ENCODE peak calls at places on chromosome 11, in five cellular contexts. P is breast epithelium, L is uterus, C is vagina, F is hepatocyte. S is an unnamed sample.

GRCh38 chr11:78350646-78351165 is 66.9 kb downstream of the GAB2 start:
- DNase-seq in P (no peak), L (no peak), C (no peak), F (no peak), S (no peak)

GRCh38 chr11:73496134-73496533 is 101.8 kb downstream of the FAM168A start:
- DNase-seq in P (no peak), L (no peak), C (no peak), F (no peak), S (no peak)

GRCh38 chr11:83990160-83990733 is 704.1 kb upstream of the CCDC90B start:
- DNase-seq in P (no peak), L (no peak), C (no peak), F (peak; percentile 6), S (no peak)

GRCh38 chr11:128171496-128171895 is 415.9 kb downstream of the ETS1 start:
- DNase-seq in P (no peak), L (no peak), C (no peak), F (no peak), S (peak; percentile 91)

GRCh38 chr11:72752088-72752914 is at the start of gene ARAP1:
- DNase-seq in P (peak; percentile 65), L (peak; percentile 71), C (no peak), F (peak; percentile 90), S (peak; percentile 68)

GRCh38 chr11:110481523-110481922 is 51.8 kb downstream of the FDX1 start:
- DNase-seq in P (no peak), L (no peak), C (no peak), F (no peak), S (no peak)

GRCh38 chr11:66885469-66886316 is 28.8 kb downstream of the LRFN4 start:
- DNase-seq in P (no peak), L (no peak), C (no peak), F (no peak), S (no peak)

GRCh38 chr11:75319035-75319877 is 32.2 kb downstream of the ARRB1 start:
- DNase-seq in P (no peak), L (no peak), C (no peak), F (no peak), S (no peak)

GRCh38 chr11:44556735-44557409 is 8.6 kb upstream of the CD82 start:
- DNase-seq in P (no peak), L (peak; percentile 72), C (no peak), F (peak; percentile 69), S (peak; percentile 41)

GRCh38 chr11:2752204-2752772 is 52.5 kb upstream of the KCNQ1OT1 start:
- DNase-seq in P (peak; percentile 30), L (no peak), C (no peak), F (no peak), S (peak; percentile 17)

GRCh38 chr11:59219836-59220235 is 7.1 kb upstream of the MPEG1 start:
- DNase-seq in P (no peak), L (no peak), C (no peak), F (no peak), S (no peak)

GRCh38 chr11:128232588-128232987 is 354.8 kb downstream of the ETS1 start:
- DNase-seq in P (no peak), L (no peak), C (no peak), F (no peak), S (no peak)

GRCh38 chr11:17936790-17937189 is 76.1 kb downstream of the SERGEF start:
- DNase-seq in P (no peak), L (no peak), C (no peak), F (no peak), S (no peak)

GRCh38 chr11:11173316-11174025 is 179.6 kb downstream of the CSNK2A3 start:
- DNase-seq in P (no peak), L (no peak), C (peak; percentile 71), F (no peak), S (peak; percentile 73)

GRCh38 chr11:44944181-44944852 is 6.4 kb downstream of the TP53I11 start:
- DNase-seq in P (no peak), L (no peak), C (no peak), F (no peak), S (no peak)

GRCh38 chr11:119779195-119780071 is 50.4 kb upstream of the NECTIN1 start:
- DNase-seq in P (no peak), L (no peak), C (no peak), F (no peak), S (no peak)

GRCh38 chr11:119776031-119776636 is 47.1 kb upstream of the NECTIN1 start:
- DNase-seq in P (no peak), L (no peak), C (no peak), F (no peak), S (no peak)

GRCh38 chr11:119780264-119780953 is 51.4 kb upstream of the NECTIN1 start:
- DNase-seq in P (no peak), L (peak; percentile 46), C (no peak), F (no peak), S (no peak)

GRCh38 chr11:119778391-119779194 is 49.6 kb upstream of the NECTIN1 start:
- DNase-seq in P (no peak), L (no peak), C (no peak), F (no peak), S (no peak)

DNA sequence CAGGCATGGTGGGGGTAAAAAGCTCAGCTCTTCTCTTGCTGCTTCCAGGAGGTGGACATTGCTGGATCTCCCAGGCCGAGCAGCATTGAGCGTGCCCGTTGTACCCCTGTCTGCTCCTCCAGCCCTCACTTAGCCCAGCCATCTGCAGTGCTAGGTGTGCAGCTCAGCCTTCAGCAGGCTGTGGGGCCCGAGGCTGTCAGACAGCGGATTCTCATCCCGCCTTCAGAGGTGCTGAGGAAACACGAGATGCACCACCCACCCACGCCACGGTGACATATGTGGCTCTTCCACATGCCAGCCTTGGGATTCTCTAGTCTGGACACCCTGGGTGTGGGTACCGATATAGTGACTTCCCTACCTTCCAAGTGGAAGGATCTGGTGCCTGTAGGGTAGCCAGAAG is 48.9 kb upstream of the NECTIN1 start:
- DNase-seq in P (no peak), L (no peak), C (no peak), F (no peak), S (no peak)
- H3K27me3 ChIP-seq in P (no peaks in the 10 kb centered on the region), L (no peaks in the 10 kb centered on the region), C (no peaks in the 10 kb centered on the region), F (peaks cover 4% of the 10 kb centered on the region), S (peaks cover 4% of the 10 kb centered on the region)

GRCh38 chr11:65225284-65226102 is 36.3 kb upstream of the POLA2 start:
- DNase-seq in P (peak; percentile 66), L (peak; percentile 71), C (no peak), F (peak; percentile 78), S (peak; percentile 69)
- H3K4me3 ChIP-seq in P (peak overlapping the region; percentile 66), L (peak overlapping the region; percentile 39), C (peak overlapping the region; percentile 50), F (no peak overlapping the region), S (peak overlapping the region; percentile 37)

GRCh38 chr11:95585752-95586077 is 203.9 kb downstream of the FAM76B start:
- DNase-seq in P (no peak), L (no peak), C (no peak), F (no peak), S (no peak)

GRCh38 chr11:95584180-95584579 is 205.4 kb downstream of the FAM76B start:
- DNase-seq in P (no peak), L (no peak), C (no peak), F (no peak), S (peak; percentile 79)

GRCh38 chr11:95586155-95586554 is 203.4 kb downstream of the FAM76B start:
- DNase-seq in P (no peak), L (no peak), C (no peak), F (no peak), S (no peak)

GRCh38 chr11:95585071-95585751 is 204.4 kb downstream of the FAM76B start:
- DNase-seq in P (no peak), L (no peak), C (no peak), F (no peak), S (peak; percentile 71)

DNA sequence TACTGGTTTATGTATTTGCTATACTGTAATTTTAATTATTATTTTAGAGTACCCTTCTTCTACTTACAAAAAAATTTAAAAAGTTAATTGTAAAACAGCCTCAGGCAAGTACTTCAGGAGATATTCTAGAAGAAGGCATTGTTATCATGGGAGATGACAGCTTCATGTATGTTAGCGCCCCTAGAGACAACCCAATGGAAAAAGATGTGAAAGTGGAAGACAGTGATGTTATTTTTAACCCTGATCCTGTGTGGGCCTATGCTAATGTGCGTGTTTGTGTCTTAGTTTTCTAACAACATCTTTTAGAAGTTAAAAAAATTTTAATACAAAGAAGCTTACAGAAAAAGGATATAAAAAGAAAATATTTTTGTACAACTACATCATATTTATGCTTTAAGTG is 205.0 kb downstream of the FAM76B start:
- DNase-seq in P (no peak), L (no peak), C (no peak), F (no peak), S (no peak)
- TF ChIP-seq CTCF in P (no peak), L (no peak), C (no peak), F (no peak), S (no peak)

GRCh38 chr11:64514596-64514995 is 76.4 kb upstream of the SLC22A12 start:
- DNase-seq in P (no peak), L (no peak), C (no peak), F (no peak), S (no peak)
- H3K27me3 ChIP-seq in P (no peaks in the 10 kb centered on the region), L (no peaks in the 10 kb centered on the region), C (no peaks in the 10 kb centered on the region), F (peaks cover 9% of the 10 kb centered on the region), S (peaks cover 4% of the 10 kb centered on the region)

DNA sequence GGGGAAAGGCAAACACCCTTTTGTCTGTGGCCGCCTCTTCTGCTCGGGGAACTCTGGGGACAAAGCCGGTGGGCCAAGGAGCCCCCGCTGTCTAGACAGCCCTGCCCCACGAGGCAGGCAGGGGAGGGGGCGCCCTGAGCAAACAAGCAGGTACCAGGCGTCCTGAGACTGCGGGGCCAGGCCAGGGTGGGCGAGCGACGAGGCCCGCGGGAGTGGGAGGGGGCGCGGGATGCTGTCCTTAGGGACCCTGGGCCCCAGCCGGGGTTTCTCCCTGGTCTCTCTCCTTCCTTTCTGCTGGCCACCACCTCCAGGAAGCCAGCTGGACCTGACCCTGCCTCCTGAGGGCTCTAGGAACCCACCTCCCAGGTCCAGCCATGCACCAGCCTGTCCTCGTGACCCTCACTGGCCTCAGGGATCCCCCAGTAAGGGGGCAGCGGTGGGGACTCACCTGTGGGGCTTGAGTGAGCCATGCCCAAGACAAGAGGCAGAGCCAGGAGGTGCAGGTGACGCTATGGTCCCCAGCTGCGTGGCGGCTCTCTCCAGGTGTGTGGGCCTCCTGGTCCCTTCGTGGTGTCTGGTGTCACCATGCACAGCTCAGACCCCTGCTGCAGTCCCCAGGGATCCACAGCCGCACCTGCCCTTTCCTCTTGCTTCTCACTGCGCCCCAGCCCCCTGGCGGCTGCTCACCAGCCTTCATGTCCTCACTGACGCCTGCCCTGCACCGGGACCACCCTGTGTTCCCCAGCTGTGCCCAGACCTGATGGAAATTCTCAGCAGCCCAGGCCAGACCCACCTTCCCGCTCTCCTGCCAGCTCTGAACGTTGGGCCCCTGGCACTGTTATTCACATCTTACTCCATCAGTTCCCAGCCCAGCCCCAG is 26.5 kb upstream of the MUC5AC start:
- DNase-seq in P (peak; percentile 42), L (no peak), C (no peak), F (no peak), S (no peak)
- H3K4me3 ChIP-seq in P (no peak overlapping the region), L (no peak overlapping the region), C (no peak overlapping the region), F (no peak overlapping the region), S (no peak overlapping the region)

DNA sequence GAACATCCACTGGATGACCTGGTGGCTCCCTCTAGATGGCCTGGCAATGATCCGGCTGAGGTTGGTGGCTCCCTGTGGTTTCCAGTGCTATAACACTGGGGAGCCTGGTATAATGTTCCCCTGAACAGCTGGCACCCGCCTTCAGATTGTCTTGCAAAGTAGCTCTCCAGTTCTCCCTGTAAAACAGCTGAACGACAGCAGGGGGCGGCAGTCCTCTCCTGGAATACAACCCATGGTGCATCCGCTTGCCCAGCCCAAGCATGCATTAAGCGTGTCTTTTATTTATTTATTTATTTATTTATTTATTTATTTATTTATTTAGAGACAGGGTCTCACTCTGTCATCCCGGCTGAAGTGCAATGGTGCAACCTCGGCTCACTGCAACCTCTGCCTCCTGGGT is 258.9 kb downstream of the BUD13 start:
- DNase-seq in P (no peak), L (no peak), C (no peak), F (peak; percentile 54), S (peak; percentile 2)
- TF ChIP-seq CTCF in P (no peak), L (no peak), C (no peak), F (peak; percentile 45), S (peak; percentile 10)